ENCODE peak calls at places on chromosomes 3 and 15, in nine cellular contexts. G is CD4-positive, CD25-positive, alpha-beta regulatory T cell; E is psoas muscle; D is GM12878; B is body of pancreas; X is cardiac muscle cell; M is right cardiac atrium; O is trophoblast cell; H is left ventricle myocardium inferior. N is an unnamed sample. For H3K27me3 and H3K9me3, the result is how much of the 10 kb centered on the place peaks cover.

GRCh38 chr3:37542772-37543449 is 318.8 kb upstream of the CTDSPL start:
- DNase-seq in G (no peak), E (no peak), D (no peak), B (no peak), X (no peak), M (no peak), O (peak), H (no peak), N (no peak)

GRCh38 chr15:91866971-91867372 is 13.5 kb downstream of the SLCO3A1 start:
- DNase-seq in G (no peak), E (peak), D (no peak), B (no peak), X (peak), M (peak), O (peak), H (peak), N (peak)

GRCh38 chr3:193869221-193870201 is 266.4 kb upstream of the HES1 start:
- DNase-seq in G (peak), E (peak), D (no peak), B (no peak), X (peak), M (peak), O (peak), H (peak), N (peak)

GRCh38 chr15:67521770-67522568 is 1.0 kb downstream of the C15orf61 start:
- DNase-seq in G (peak), E (no peak), D (no peak), B (peak), X (peak), M (no peak), O (peak), H (no peak), N (no peak)

GRCh38 chr3:197801801-197802504 is 10.9 kb downstream of the LRCH3 start:
- DNase-seq in G (peak), E (no peak), D (peak), B (peak), X (peak), M (no peak), O (peak), H (no peak), N (no peak)

GRCh38 chr3:18114894-18115293 is 310.2 kb downstream of the SATB1 start:
- DNase-seq in G (no peak), E (no peak), D (no peak), B (no peak), X (no peak), M (no peak), O (no peak), H (no peak), N (no peak)

GRCh38 chr3:150376001-150376848 is 31.9 kb upstream of the TSC22D2 start:
- DNase-seq in G (no peak), E (no peak), D (no peak), B (peak), X (peak), M (no peak), O (peak), H (no peak), N (no peak)

GRCh38 chr3:46208167-46208704 is at the start of gene CCR1:
- DNase-seq in G (peak), E (peak), D (peak), B (peak), X (peak), M (peak), O (peak), H (peak), N (no peak)

GRCh38 chr15:90617668-90618097 is 88.0 kb downstream of the CRTC3 start:
- DNase-seq in G (no peak), E (no peak), D (no peak), B (no peak), X (no peak), M (no peak), O (no peak), H (no peak), N (no peak)

GRCh38 chr3:128878556-128879124 is 780 bp upstream of the ACAD9 start:
- DNase-seq in G (peak), E (no peak), D (peak), B (peak), X (peak), M (no peak), O (peak), H (no peak), N (no peak)

GRCh38 chr3:36525115-36525711 is 144.9 kb downstream of the STAC start:
- DNase-seq in G (no peak), E (no peak), D (no peak), B (no peak), X (peak), M (no peak), O (no peak), H (no peak), N (no peak)

GRCh38 chr3:175495331-175495730 is 636.2 kb downstream of the NAALADL2 start:
- DNase-seq in G (no peak), E (no peak), D (no peak), B (no peak), X (no peak), M (no peak), O (no peak), H (no peak), N (no peak)

GRCh38 chr3:37984596-37984995 is 6.0 kb upstream of the VILL start:
- DNase-seq in G (no peak), E (no peak), D (no peak), B (no peak), X (no peak), M (no peak), O (no peak), H (no peak), N (no peak)

GRCh38 chr3:121793078-121793477 is 41.8 kb downstream of the IQCB1 start:
- DNase-seq in G (no peak), E (no peak), D (no peak), B (no peak), X (no peak), M (no peak), O (no peak), H (no peak), N (no peak)

GRCh38 chr3:59540241-59540640 is 490.4 kb upstream of the CFAP20DC start:
- DNase-seq in G (no peak), E (no peak), D (no peak), B (no peak), X (no peak), M (no peak), O (no peak), H (no peak), N (no peak)

GRCh38 chr15:52230073-52230472 is 38.9 kb upstream of the GNB5 start:
- DNase-seq in G (no peak), E (no peak), D (no peak), B (no peak), X (no peak), M (no peak), O (no peak), H (no peak), N (no peak)

GRCh38 chr3:40615110-40615915 is 90.6 kb downstream of the ZNF621 start:
- DNase-seq in G (no peak), E (no peak), D (no peak), B (no peak), X (no peak), M (no peak), O (no peak), H (no peak), N (no peak)

DNA sequence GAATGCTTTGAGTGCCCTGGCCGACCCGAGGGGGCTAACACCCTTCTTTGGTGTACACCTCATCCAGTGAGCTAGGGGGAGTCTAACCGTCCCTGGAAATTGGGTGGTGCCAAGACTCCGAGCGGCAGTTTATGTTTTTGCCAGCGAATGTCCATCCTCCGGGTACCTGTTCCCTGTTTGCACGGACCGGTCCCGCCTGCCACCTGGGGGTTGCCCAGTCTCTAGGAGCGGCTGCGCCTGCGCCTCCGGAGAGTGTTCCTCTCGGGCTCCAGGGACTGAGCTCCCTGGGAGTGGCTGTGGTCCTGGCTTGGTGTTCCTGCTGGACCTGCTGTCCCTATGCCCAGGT is 913 bp upstream of the WNT7A start:
- DNase-seq in G (no peak), E (no peak), D (no peak), B (no peak), X (no peak), M (no peak), O (no peak), H (no peak), N (no peak)
- H3K27me3 ChIP-seq in G (under half), E (half or more), D (under half), B (under half), X (half or more), M (under half), O (half or more), H (half or more), N (under half)

DNA sequence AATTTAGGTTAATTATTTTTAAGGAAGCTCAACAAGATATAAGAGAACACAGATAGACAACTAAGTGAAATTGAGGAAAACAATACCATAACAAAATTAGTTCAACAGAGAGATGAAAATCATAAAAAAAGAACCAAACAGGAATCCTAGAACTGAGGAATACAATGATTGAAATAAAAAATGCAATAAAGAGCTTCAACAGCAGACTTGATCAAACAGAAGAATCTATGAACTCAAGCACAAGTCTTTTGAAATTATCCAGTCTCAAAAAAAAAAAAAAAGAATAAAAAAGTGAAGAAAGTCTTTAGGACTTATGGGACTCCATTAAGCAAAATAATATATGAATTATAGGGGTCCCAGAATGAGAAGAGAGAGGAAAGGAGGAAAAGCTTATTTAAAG is 42.0 kb upstream of the GNB4 start:
- DNase-seq in G (no peak), E (no peak), D (no peak), B (no peak), X (no peak), M (no peak), O (no peak), H (no peak), N (no peak)
- H3K4me3 ChIP-seq in G (no peak), E (no peak), D (no peak), B (no peak), X (no peak), M (no peak), O (no peak), H (no peak), N (no peak)

GRCh38 chr3:114709102-114709501 is 415.3 kb downstream of the TIGIT start:
- DNase-seq in G (no peak), E (no peak), D (no peak), B (no peak), X (peak), M (no peak), O (no peak), H (no peak), N (no peak)
- H3K9me3 ChIP-seq in G (under half), E (under half), D (under half), B (under half), X (under half), M (under half), O (under half), H (under half), N (under half)

GRCh38 chr3:16171009-16171408 is 3.5 kb upstream of the GALNT15 start:
- DNase-seq in G (no peak), E (no peak), D (no peak), B (no peak), X (no peak), M (no peak), O (no peak), H (no peak), N (no peak)

GRCh38 chr3:16173696-16174355 is 654 bp upstream of the GALNT15 start:
- DNase-seq in G (no peak), E (no peak), D (no peak), B (no peak), X (no peak), M (no peak), O (no peak), H (no peak), N (no peak)

GRCh38 chr3:16174389-16174788 is at the start of gene GALNT15:
- DNase-seq in G (no peak), E (peak), D (no peak), B (peak), X (peak), M (peak), O (no peak), H (peak), N (peak)

GRCh38 chr3:16174976-16175901 is 759 bp downstream of the GALNT15 start:
- DNase-seq in G (no peak), E (peak), D (no peak), B (no peak), X (peak), M (no peak), O (no peak), H (no peak), N (no peak)

DNA sequence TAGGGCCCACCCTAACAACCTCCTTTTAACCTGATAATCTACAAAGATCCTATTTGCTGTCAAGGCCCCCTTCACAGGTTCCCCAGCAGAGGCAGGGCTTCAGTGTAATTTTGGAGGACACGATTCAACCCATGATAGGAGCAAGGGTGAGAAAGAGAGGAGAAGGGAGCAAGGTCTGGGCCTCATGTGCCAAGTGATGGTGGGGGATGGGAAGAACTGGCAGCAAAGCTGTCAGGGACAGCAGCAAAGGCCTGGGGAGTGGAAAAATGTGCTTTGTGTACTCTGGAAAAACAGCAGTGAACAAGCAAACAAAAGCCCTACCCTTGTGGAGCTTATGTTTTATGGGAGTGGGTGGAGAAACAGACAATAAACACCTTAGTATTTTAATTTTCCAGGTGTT is 2.7 kb upstream of the GALNT15 start:
- DNase-seq in G (no peak), E (no peak), D (no peak), B (no peak), X (no peak), M (no peak), O (no peak), H (no peak), N (no peak)
- H3K27me3 ChIP-seq in G (under half), E (under half), D (under half), B (under half), X (under half), M (under half), O (under half), H (under half), N (under half)

DNA sequence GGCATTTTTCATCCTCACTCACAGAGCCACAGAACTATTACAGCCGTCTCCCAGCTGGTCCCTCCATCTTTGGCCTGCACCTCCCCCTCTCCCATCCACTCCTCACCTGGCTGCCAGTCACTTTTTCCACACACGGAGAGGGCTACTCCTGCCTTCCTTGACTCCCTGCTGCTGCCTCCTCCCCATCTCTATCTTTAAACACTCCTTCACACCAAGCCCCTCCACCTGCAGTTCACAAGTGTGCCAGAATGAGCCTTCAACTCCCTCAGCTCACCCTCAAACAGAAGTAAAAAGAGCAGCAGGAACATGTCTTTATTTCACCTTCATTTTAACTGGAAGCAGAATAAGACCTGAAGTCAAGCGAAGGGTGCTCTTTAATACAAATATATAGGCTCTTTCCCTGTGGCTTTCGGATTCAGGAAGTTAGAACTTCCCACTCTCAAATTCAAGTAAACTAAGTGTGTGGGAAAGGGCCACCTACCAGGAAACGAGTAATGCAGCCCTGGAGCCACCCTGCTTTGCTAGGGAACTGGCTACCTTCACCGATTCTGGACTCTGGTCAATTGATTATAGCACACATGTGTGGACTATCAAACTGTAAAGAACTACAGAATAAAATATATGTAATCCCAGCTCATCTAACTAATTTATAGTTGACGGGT is 116.6 kb downstream of the SENP2 start:
- DNase-seq in G (no peak), E (no peak), D (no peak), B (peak), X (no peak), M (no peak), O (no peak), H (no peak), N (no peak)
- H3K4me3 ChIP-seq in G (no peak), E (no peak), D (no peak), B (no peak), X (no peak), M (no peak), O (no peak), H (peak), N (no peak)

GRCh38 chr3:52350436-52350835 is 34.3 kb downstream of the DNAH1 start:
- DNase-seq in G (no peak), E (no peak), D (no peak), B (no peak), X (no peak), M (peak), O (no peak), H (no peak), N (peak)
- H3K9me3 ChIP-seq in G (under half), E (under half), D (under half), B (under half), X (under half), M (under half), O (under half), H (under half), N (under half)

GRCh38 chr15:77819271-77819806 is 186.6 kb upstream of the LINGO1 start:
- DNase-seq in G (no peak), E (no peak), D (no peak), B (no peak), X (no peak), M (peak), O (no peak), H (no peak), N (no peak)

GRCh38 chr15:77819841-77820728 is 187.4 kb upstream of the LINGO1 start:
- DNase-seq in G (no peak), E (no peak), D (no peak), B (no peak), X (peak), M (peak), O (peak), H (no peak), N (no peak)

GRCh38 chr15:77821959-77822256 is 189.2 kb upstream of the LINGO1 start:
- DNase-seq in G (no peak), E (no peak), D (no peak), B (no peak), X (no peak), M (peak), O (no peak), H (no peak), N (no peak)

GRCh38 chr15:77822631-77823230 is 190.0 kb upstream of the LINGO1 start:
- DNase-seq in G (no peak), E (no peak), D (no peak), B (no peak), X (no peak), M (peak), O (no peak), H (no peak), N (no peak)

GRCh38 chr15:77821188-77821958 is 188.7 kb upstream of the LINGO1 start:
- DNase-seq in G (peak), E (no peak), D (no peak), B (peak), X (peak), M (peak), O (peak), H (peak), N (no peak)
- H3K27me3 ChIP-seq in G (under half), E (half or more), D (under half), B (under half), X (half or more), M (under half), O (under half), H (half or more), N (under half)

GRCh38 chr15:69413822-69414701 is at the start of gene KIF23:
- DNase-seq in G (peak), E (peak), D (peak), B (peak), X (peak), M (peak), O (peak), H (peak), N (peak)
- H3K4me3 ChIP-seq in G (peak), E (peak), D (peak), B (peak), X (peak), M (peak), O (peak), H (peak), N (peak)

GRCh38 chr15:73745073-73745472 is 8.1 kb downstream of the INSYN1 start:
- DNase-seq in G (no peak), E (no peak), D (no peak), B (no peak), X (no peak), M (no peak), O (no peak), H (no peak), N (peak)

GRCh38 chr15:73741401-73741836 is 11.7 kb downstream of the INSYN1 start:
- DNase-seq in G (no peak), E (no peak), D (no peak), B (no peak), X (no peak), M (no peak), O (no peak), H (no peak), N (no peak)

GRCh38 chr15:73746288-73746687 is 6.9 kb downstream of the INSYN1 start:
- DNase-seq in G (no peak), E (no peak), D (no peak), B (no peak), X (no peak), M (peak), O (peak), H (no peak), N (no peak)

GRCh38 chr15:73746883-73747282 is 6.3 kb downstream of the INSYN1 start:
- DNase-seq in G (no peak), E (no peak), D (no peak), B (no peak), X (peak), M (no peak), O (peak), H (no peak), N (peak)

GRCh38 chr15:73744293-73744692 is 8.9 kb downstream of the INSYN1 start:
- DNase-seq in G (no peak), E (no peak), D (no peak), B (no peak), X (no peak), M (no peak), O (no peak), H (no peak), N (no peak)
- H3K9me3 ChIP-seq in G (under half), E (under half), D (under half), B (under half), X (under half), M (under half), O (under half), H (under half), N (under half)

N was measured in aorta.